ENCODE peak calls at places on chromosomes 4 and X, in nine cellular contexts. K, R, X, Z, U, M, I, E and O are unnamed samples.

GRCh38 chr4:27087306-27088045 is 226.8 kb downstream of the STIM2 start:
- DNase-seq in K (no peak), X (no peak), E (no peak), Z (no peak), U (no peak), R (no peak), I (no peak), M (no peak), O (no peak)

GRCh38 chr4:24778427-24779225 is 16.7 kb upstream of the SOD3 start:
- DNase-seq in Z (peak; percentile 100), K (no peak), M (no peak), X (peak; percentile 99), E (no peak), I (peak; percentile 95), U (no peak), R (peak; percentile 14), O (no peak)

GRCh38 chr4:42641696-42642095 is 15.2 kb downstream of the ATP8A1 start:
- DNase-seq in R (no peak), Z (no peak), I (no peak), K (no peak), M (no peak), U (no peak), E (no peak), X (no peak), O (no peak)

GRCh38 chr4:85170241-85170640 is 203.8 kb upstream of the WDFY3 start:
- DNase-seq in I (no peak), M (no peak), K (no peak), R (no peak), E (no peak), U (no peak), Z (no peak), X (no peak), O (no peak)

GRCh38 chr4:184459413-184459812 is 14.9 kb downstream of the IRF2 start:
- DNase-seq in U (no peak), X (peak; percentile 74), K (no peak), R (no peak), E (no peak), M (no peak), Z (peak; percentile 49), I (no peak), O (no peak)

GRCh38 chr4:180197471-180197870 is 2045.7 kb upstream of the TENM3 start:
- DNase-seq in X (no peak), Z (no peak), E (no peak), M (no peak), R (no peak), U (no peak), I (no peak), K (no peak), O (no peak)

GRCh38 chr4:87633239-87633638 is 16.8 kb upstream of the DMP1 start:
- DNase-seq in M (no peak), R (no peak), X (peak; percentile 53), Z (peak; percentile 2), K (no peak), U (no peak), I (no peak), E (no peak), O (no peak)

GRCh38 chr4:109164011-109164410 is 138.4 kb downstream of the COL25A1 start:
- DNase-seq in Z (no peak), E (peak; percentile 17), R (no peak), X (no peak), U (no peak), K (no peak), I (no peak), M (no peak), O (no peak)

GRCh38 chrX:18099745-18100144 is 120.9 kb downstream of the BEND2 start:
- DNase-seq in U (no peak), R (no peak), I (no peak), E (no peak), X (no peak), M (no peak), K (no peak), Z (no peak), O (no peak)

GRCh38 chr4:127174731-127175130 is 458.0 kb upstream of the INTU start:
- DNase-seq in E (no peak), K (no peak), U (no peak), R (no peak), X (no peak), I (no peak), Z (no peak), M (no peak), O (no peak)

GRCh38 chr4:48021086-48021485 is 4.5 kb downstream of the NIPAL1 start:
- DNase-seq in Z (no peak), K (no peak), E (no peak), R (no peak), U (no peak), I (no peak), X (no peak), M (no peak), O (no peak)